ENCODE peak calls at places on chromosomes 6 and 20, in ten cellular contexts. D is gastrocnemius medialis, P is prostate gland, I is upper lobe of left lung, J is HCT116, T is esophagus squamous epithelium, M is body of pancreas, Q is endothelial cell of umbilical vein, N is testis, R is K562. X is an unnamed sample.

GRCh38 chr6:293185-294174 is 1.2 kb downstream of the DUSP22 start:
- DNase-seq in I (no peak), N (peak; percentile 58), T (no peak), R (no peak), D (peak; percentile 66), Q (no peak), M (no peak), J (no peak), P (no peak), X (peak; percentile 51)

GRCh38 chr6:153449279-153449678 is 318.2 kb upstream of the RGS17 start:
- DNase-seq in J (no peak), D (no peak), I (no peak), T (no peak), R (no peak), P (no peak), Q (no peak), N (no peak), M (no peak), X (no peak)

GRCh38 chr20:17390655-17391054 is 140.5 kb downstream of the BFSP1 start:
- DNase-seq in N (no peak), M (no peak), P (no peak), R (no peak), J (no peak), T (no peak), Q (no peak), D (no peak), I (no peak), X (no peak)

GRCh38 chr6:10398439-10399218 is 16.2 kb downstream of the TFAP2A start:
- DNase-seq in J (no peak), P (no peak), D (no peak), I (peak; percentile 69), N (no peak), R (no peak), Q (no peak), M (no peak), T (no peak), X (no peak)

GRCh38 chr6:106085984-106086832 is at the start of gene PRDM1:
- DNase-seq in R (peak; percentile 85), N (peak; percentile 78), T (peak; percentile 56), Q (peak; percentile 38), P (peak; percentile 78), M (peak; percentile 89), D (peak; percentile 68), I (peak; percentile 95), J (peak; percentile 81), X (peak; percentile 69)

GRCh38 chr6:122063090-122063489 is 336.4 kb upstream of the HSF2 start:
- DNase-seq in R (no peak), N (no peak), T (no peak), J (no peak), M (no peak), I (no peak), P (no peak), D (no peak), Q (no peak), X (no peak)

GRCh38 chr6:54722328-54722727 is 124.2 kb upstream of the FAM83B start:
- DNase-seq in I (no peak), T (no peak), M (no peak), R (no peak), D (no peak), Q (no peak), J (no peak), N (no peak), P (peak; percentile 39), X (no peak)

GRCh38 chr20:13819885-13820645 is 35.2 kb downstream of the NDUFAF5 start:
- DNase-seq in P (peak; percentile 16), D (peak; percentile 80), M (peak; percentile 66), J (peak; percentile 42), T (no peak), Q (peak; percentile 60), I (no peak), R (peak; percentile 38), N (peak; percentile 40), X (no peak)

GRCh38 chr20:47775039-47775438 is 10.2 kb downstream of the SULF2 start:
- DNase-seq in N (no peak), J (no peak), M (no peak), Q (no peak), T (no peak), R (no peak), P (no peak), D (no peak), I (no peak), X (no peak)

GRCh38 chr20:30811896-30812671 is 445.4 kb upstream of the DEFB115 start:
- DNase-seq in P (no peak), Q (no peak), D (peak; percentile 28), I (peak; percentile 48), J (no peak), T (no peak), M (no peak), R (peak; percentile 65), N (peak; percentile 26), X (no peak)

GRCh38 chr6:110329729-110330436 is 28.3 kb downstream of the METTL24 start:
- DNase-seq in D (no peak), I (peak; percentile 64), J (no peak), T (no peak), Q (peak; percentile 2), R (no peak), P (no peak), N (peak; percentile 32), M (peak; percentile 32), X (no peak)

DNA sequence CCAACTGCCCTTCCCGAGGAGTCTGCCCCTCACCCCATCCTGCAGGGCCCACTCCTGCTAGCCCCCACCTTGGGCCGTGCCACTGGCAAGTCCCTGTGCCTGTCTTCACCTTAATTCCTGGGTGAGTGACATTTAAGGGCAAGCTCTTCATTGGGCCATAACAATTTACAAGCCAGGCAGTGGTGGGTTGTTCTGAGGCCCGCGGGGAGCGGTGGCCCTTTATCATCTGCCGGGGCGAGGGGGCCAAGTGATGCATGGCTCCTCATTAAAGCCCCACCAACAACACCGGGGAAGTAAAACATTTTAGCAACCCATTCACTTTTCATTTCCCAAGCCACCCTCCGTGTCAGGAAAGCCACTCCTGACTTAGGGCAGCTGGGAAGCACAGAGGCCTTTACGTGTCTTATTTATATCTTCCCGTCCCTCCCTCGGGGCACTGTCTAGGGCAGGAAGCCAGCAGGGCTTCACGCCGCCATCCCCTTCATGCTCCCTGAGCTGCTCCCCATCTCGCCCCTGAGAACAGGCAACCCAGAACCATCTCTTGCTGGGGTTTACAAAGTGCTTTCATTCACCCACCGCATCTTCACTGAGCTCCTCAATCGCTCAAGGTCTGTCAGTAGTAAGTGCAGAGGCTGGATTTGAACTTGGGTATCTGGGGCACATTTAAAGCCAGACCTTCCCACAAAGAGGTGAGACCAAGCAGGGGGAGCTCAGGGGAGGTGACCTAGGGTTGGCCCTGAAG is 55.5 kb upstream of the CCDC167 start:
- DNase-seq in P (no peak), D (no peak), R (no peak), J (no peak), I (no peak), N (no peak), T (no peak), M (no peak), Q (no peak), X (no peak)
- TF ChIP-seq POLR2A in P (no peak), D (no peak), R (no peak), J (no peak), I (no peak), N (no peak), T (no peak), M (no peak), Q (no peak), X (no peak)

GRCh38 chr6:158767714-158768113 is 51.5 kb downstream of the EZR start:
- DNase-seq in T (no peak), P (no peak), D (no peak), Q (no peak), M (no peak), N (no peak), J (no peak), I (no peak), R (no peak), X (no peak)

GRCh38 chr6:158768396-158768795 is 50.8 kb downstream of the EZR start:
- DNase-seq in Q (no peak), N (no peak), M (no peak), T (no peak), R (no peak), P (no peak), J (no peak), I (no peak), D (no peak), X (no peak)

GRCh38 chr6:158765509-158766068 is 53.6 kb downstream of the EZR start:
- DNase-seq in R (no peak), M (no peak), P (no peak), T (no peak), N (peak; percentile 64), Q (no peak), J (no peak), D (no peak), I (no peak), X (no peak)

GRCh38 chr6:158764941-158765340 is 54.2 kb downstream of the EZR start:
- DNase-seq in J (no peak), N (no peak), T (no peak), R (no peak), Q (no peak), D (no peak), M (no peak), I (no peak), P (no peak), X (no peak)

DNA sequence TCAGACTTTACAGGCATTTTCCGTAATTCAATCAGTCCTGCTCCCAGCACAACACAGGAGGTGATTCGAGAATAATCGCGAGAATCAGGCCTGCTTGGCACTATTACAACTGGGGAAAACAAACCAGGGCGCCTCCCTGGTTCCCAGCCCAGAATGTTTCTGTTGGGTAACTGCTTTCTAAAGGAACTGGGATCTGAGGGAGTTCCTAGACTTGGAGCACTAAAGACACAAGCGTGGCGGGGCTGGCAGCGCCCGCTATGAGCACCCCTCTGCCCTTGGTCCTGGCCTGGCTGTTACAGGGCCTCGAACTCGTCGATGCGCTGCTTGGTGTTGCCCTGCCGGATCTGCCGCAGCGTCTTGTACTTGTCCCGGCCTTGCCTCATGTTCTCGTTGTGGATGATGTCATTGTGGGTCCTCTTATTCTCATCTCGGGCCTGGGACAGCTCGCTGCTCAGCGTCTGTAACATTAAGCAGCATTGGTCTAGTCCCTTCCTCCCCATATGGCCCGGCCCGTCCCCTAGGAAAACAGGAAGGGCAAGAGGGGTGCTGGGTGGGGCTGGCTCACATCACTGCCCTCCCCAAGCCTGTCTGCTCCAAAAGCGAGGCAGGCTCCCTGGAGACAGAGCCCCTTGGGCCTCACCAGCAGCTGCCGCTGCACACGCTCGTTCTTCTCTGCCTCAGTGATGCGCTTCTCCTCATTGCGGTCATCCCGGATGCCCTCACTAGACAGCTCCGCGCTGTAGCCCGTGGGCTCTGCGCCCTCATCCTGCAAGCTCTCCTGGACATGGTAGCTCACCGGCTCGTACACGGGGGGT is 52.3 kb downstream of the EZR start:
- DNase-seq in D (no peak), Q (no peak), J (no peak), R (no peak), M (no peak), I (peak; percentile 71), N (no peak), P (no peak), T (no peak), X (no peak)
- H3K36me3 ChIP-seq in D (peaks cover 78% of the 10 kb centered on the region), Q (peaks cover 52% of the 10 kb centered on the region), J (peaks cover 75% of the 10 kb centered on the region), R (peaks cover 75% of the 10 kb centered on the region), M (peaks cover 46% of the 10 kb centered on the region), I (peaks cover 73% of the 10 kb centered on the region), N (no peaks in the 10 kb centered on the region), P (peaks cover 23% of the 10 kb centered on the region), T (peaks cover 90% of the 10 kb centered on the region), X (peaks cover 3% of the 10 kb centered on the region)

GRCh38 chr6:45445749-45446454 is 68.2 kb upstream of the SUPT3H start:
- DNase-seq in M (peak; percentile 82), N (peak; percentile 20), P (peak; percentile 89), T (peak; percentile 9), I (no peak), D (peak; percentile 73), J (peak; percentile 94), R (peak; percentile 89), Q (peak; percentile 99), X (peak; percentile 87)
- TF ChIP-seq POLR2A in M (no peak), N (no peak), P (no peak), T (no peak), I (no peak), D (peak; percentile 13), J (no peak), R (peak; percentile 65), Q (no peak), X (peak; percentile 15)

GRCh38 chr6:158586652-158587051 is 26.8 kb downstream of the TMEM181 start:
- DNase-seq in J (no peak), T (no peak), N (no peak), Q (no peak), R (no peak), M (no peak), P (no peak), D (no peak), I (no peak), X (no peak)
- H3K36me3 ChIP-seq in J (peaks cover 75% of the 10 kb centered on the region), T (peaks cover 96% of the 10 kb centered on the region), N (no peaks in the 10 kb centered on the region), Q (peaks cover 48% of the 10 kb centered on the region), R (peaks cover 89% of the 10 kb centered on the region), M (peaks cover 5% of the 10 kb centered on the region), P (no peaks in the 10 kb centered on the region), D (peaks cover 63% of the 10 kb centered on the region), I (peaks cover 49% of the 10 kb centered on the region), X (peaks cover 81% of the 10 kb centered on the region)